ENCODE peak calls at places on chromosome 18, in seven cellular contexts. Q, X, L, R, U, G and Z are unnamed samples.

GRCh38 chr18:22311301-22311700 is 106.4 kb downstream of the CTAGE1 start:
- DNase-seq in G (no peak), R (no peak), U (no peak), Q (no peak), X (no peak), L (no peak), Z (no peak)

GRCh38 chr18:48300463-48300961 is 108.7 kb downstream of the ZBTB7C start:
- DNase-seq in L (no peak), U (peak), G (peak), Q (no peak), R (no peak), X (no peak), Z (no peak)

GRCh38 chr18:2050016-2050415 is 521.3 kb downstream of the METTL4 start:
- DNase-seq in L (no peak), R (no peak), X (no peak), G (no peak), U (no peak), Q (no peak), Z (no peak)

GRCh38 chr18:44723973-44724778 is 43.5 kb downstream of the SETBP1 start:
- DNase-seq in Q (no peak), R (no peak), U (no peak), L (no peak), G (no peak), X (no peak), Z (no peak)

GRCh38 chr18:62963522-62963921 is 248.2 kb downstream of the PHLPP1 start:
- DNase-seq in X (no peak), G (no peak), L (no peak), Q (no peak), U (no peak), R (no peak), Z (no peak)

GRCh38 chr18:56083097-56083865 is 495.3 kb upstream of the TCF4 start:
- DNase-seq in L (no peak), Q (no peak), R (no peak), G (peak), X (no peak), U (peak), Z (no peak)

GRCh38 chr18:60684843-60685513 is 312.4 kb upstream of the MC4R start:
- DNase-seq in R (no peak), U (no peak), Q (no peak), G (no peak), L (no peak), X (no peak), Z (no peak)

GRCh38 chr18:55390898-55391297 is 197.1 kb downstream of the TCF4 start:
- DNase-seq in R (no peak), G (no peak), X (no peak), L (no peak), U (no peak), Q (no peak), Z (no peak)

GRCh38 chr18:54926593-54927297 is 32.5 kb downstream of the CCDC68 start:
- DNase-seq in G (no peak), L (no peak), Q (no peak), U (no peak), X (no peak), R (no peak), Z (no peak)

GRCh38 chr18:58069104-58069503 is 25.1 kb downstream of the NEDD4L start:
- DNase-seq in R (no peak), Q (no peak), U (no peak), X (no peak), G (no peak), L (no peak), Z (no peak)

GRCh38 chr18:8750954-8751415 is 45.6 kb downstream of the MTCL1 start:
- DNase-seq in Q (no peak), L (no peak), X (no peak), G (no peak), R (no peak), U (no peak), Z (no peak)

GRCh38 chr18:45825258-45825744 is at the start of gene SIGLEC15:
- DNase-seq in R (no peak), Q (no peak), G (peak), U (no peak), L (no peak), X (no peak), Z (no peak)

GRCh38 chr18:77063256-77063655 is 69.3 kb downstream of the MBP start:
- DNase-seq in X (no peak), L (peak), U (no peak), G (peak), R (peak), Q (peak), Z (peak)

GRCh38 chr18:40046596-40046995 is 1908.4 kb upstream of the PIK3C3 start:
- DNase-seq in X (no peak), G (no peak), U (no peak), Q (no peak), L (no peak), R (no peak), Z (no peak)

GRCh38 chr18:51391731-51392130 is 194.2 kb upstream of the MEX3C start:
- DNase-seq in X (no peak), R (no peak), U (no peak), L (no peak), G (no peak), Q (no peak), Z (no peak)

GRCh38 chr18:73715228-73715670 is 432.4 kb downstream of the FBXO15 start:
- DNase-seq in X (no peak), U (no peak), R (no peak), G (no peak), Q (no peak), L (no peak), Z (no peak)

GRCh38 chr18:58645398-58645797 is 16.5 kb upstream of the ALPK2 start:
- DNase-seq in Q (no peak), R (no peak), U (no peak), X (no peak), L (no peak), G (no peak), Z (no peak)

GRCh38 chr18:24086082-24086481 is 52.8 kb upstream of the CABYR start:
- DNase-seq in X (no peak), G (no peak), Q (no peak), R (no peak), U (no peak), L (no peak), Z (no peak)

GRCh38 chr18:50678651-50679415 is 118.9 kb downstream of the MAPK4 start:
- DNase-seq in R (no peak), X (no peak), L (no peak), Q (no peak), U (no peak), G (peak), Z (no peak)

GRCh38 chr18:21361297-21361880 is 119.4 kb downstream of the GREB1L start:
- DNase-seq in U (no peak), G (no peak), Q (no peak), X (no peak), R (no peak), L (no peak), Z (no peak)

GRCh38 chr18:26192233-26192632 is 34.0 kb upstream of the TAF4B start:
- DNase-seq in R (no peak), X (no peak), L (no peak), U (no peak), G (no peak), Q (no peak), Z (no peak)

GRCh38 chr18:54983041-54983686 is 23.9 kb upstream of the CCDC68 start:
- DNase-seq in R (no peak), U (no peak), Q (no peak), L (no peak), X (no peak), G (no peak), Z (peak)

GRCh38 chr18:7158201-7158600 is 40.6 kb upstream of the LAMA1 start:
- DNase-seq in G (no peak), Q (no peak), R (no peak), U (no peak), L (no peak), X (no peak), Z (no peak)

GRCh38 chr18:73274812-73275621 is 407.2 kb upstream of the NETO1 start:
- DNase-seq in R (no peak), Q (no peak), G (no peak), U (no peak), L (no peak), X (no peak), Z (no peak)

GRCh38 chr18:73283788-73284187 is 416.0 kb upstream of the NETO1 start:
- DNase-seq in U (no peak), L (no peak), Q (no peak), R (no peak), G (no peak), X (no peak), Z (no peak)

GRCh38 chr18:12032786-12033642 is 51.7 kb downstream of the IMPA2 start:
- DNase-seq in G (no peak), X (no peak), Q (no peak), L (no peak), R (no peak), U (peak), Z (no peak)

GRCh38 chr18:54671291-54671881 is 80.3 kb downstream of the DYNAP start:
- DNase-seq in U (no peak), R (no peak), X (no peak), L (no peak), Q (peak), G (no peak), Z (peak)

GRCh38 chr18:58996131-58996632 is 131.5 kb downstream of the ZNF532 start:
- DNase-seq in U (no peak), Q (no peak), X (no peak), G (no peak), L (no peak), R (no peak), Z (no peak)